ENCODE peak calls at places on chromosomes 7 and 10, in seven cellular contexts. F, K, D, A, U, G and O are unnamed samples.

GRCh38 chr10:24114561-24114960 is 94.4 kb upstream of the KIAA1217 start:
- DNase-seq in F (no peak), K (no peak), D (no peak), A (no peak), U (no peak), G (no peak), O (peak)

GRCh38 chr10:72800000-72800740 is 93.4 kb upstream of the OIT3 start:
- DNase-seq in F (no peak), K (no peak), D (no peak), A (no peak), U (no peak), G (peak), O (no peak)

GRCh38 chr10:106440355-106440754 is 724.2 kb downstream of the SORCS1 start:
- DNase-seq in F (no peak), K (no peak), D (no peak), A (no peak), U (no peak), G (no peak), O (no peak)

GRCh38 chr10:88493676-88494483 is 89.2 kb downstream of the RNLS start:
- DNase-seq in F (no peak), K (no peak), D (no peak), A (no peak), U (no peak), G (no peak), O (no peak)

GRCh38 chr7:135634191-135634878 is 28.0 kb upstream of the STMP1 start:
- DNase-seq in F (no peak), K (no peak), D (no peak), A (no peak), U (no peak), G (no peak), O (no peak)

GRCh38 chr10:121134711-121135110 is 283.5 kb downstream of the WDR11 start:
- DNase-seq in F (no peak), K (no peak), D (no peak), A (no peak), U (no peak), G (no peak), O (no peak)

GRCh38 chr10:125009580-125010235 is 67.8 kb downstream of the ZRANB1 start:
- DNase-seq in F (no peak), K (no peak), D (peak), A (no peak), U (no peak), G (no peak), O (no peak)

GRCh38 chr7:87876759-87877234 is 504 bp downstream of the DBF4 start:
- DNase-seq in F (peak), K (peak), D (peak), A (peak), U (peak), G (peak), O (no peak)

GRCh38 chr10:1521741-1522140 is 215.6 kb downstream of the ADARB2 start:
- DNase-seq in F (no peak), K (no peak), D (no peak), A (no peak), U (no peak), G (no peak), O (no peak)